ENCODE peak calls at places on chromosomes 16 and 17, in six cellular contexts. T is heart left ventricle, C is right atrium auricular region, A is pancreas, V is AG04450, R is BJ. G is an unnamed sample.

GRCh38 chr16:77794586-77794985 is 6.2 kb downstream of the VAT1L start:
- DNase-seq in A (no peak), C (no peak), V (peak), T (no peak), R (peak), G (peak)

GRCh38 chr17:61405686-61406542 is 6.3 kb downstream of the TBX2 start:
- DNase-seq in R (no peak), A (no peak), C (no peak), T (peak), V (no peak), G (no peak)

GRCh38 chr16:27572711-27573110 is 22.8 kb downstream of the KATNIP start:
- DNase-seq in A (no peak), T (no peak), C (no peak), R (no peak), V (no peak), G (no peak)

GRCh38 chr17:69478916-69479315 is 64.4 kb downstream of the MAP2K6 start:
- DNase-seq in R (no peak), V (no peak), C (no peak), T (no peak), A (no peak), G (no peak)

GRCh38 chr17:79789943-79790804 is 6.7 kb downstream of the CBX8 start:
- DNase-seq in C (no peak), R (no peak), T (peak), V (no peak), A (no peak), G (no peak)

GRCh38 chr17:79737922-79738578 is 7.3 kb downstream of the ENPP7 start:
- DNase-seq in C (no peak), R (no peak), A (no peak), T (no peak), V (no peak), G (no peak)

GRCh38 chr17:75468311-75468754 is 11.9 kb downstream of the TMEM94 start:
- DNase-seq in A (no peak), R (no peak), C (no peak), V (no peak), T (no peak), G (no peak)

GRCh38 chr16:2339521-2340484 is 725 bp downstream of the ABCA3 start:
- DNase-seq in A (peak), V (no peak), R (no peak), C (no peak), T (peak), G (no peak)

GRCh38 chr17:4480929-4481898 is 17.5 kb upstream of the SPNS2 start:
- DNase-seq in C (no peak), A (no peak), R (no peak), T (no peak), V (no peak), G (no peak)

GRCh38 chr17:83057793-83058477 is 21.5 kb upstream of the METRNL start:
- DNase-seq in T (peak), A (no peak), C (peak), V (no peak), R (no peak), G (no peak)

GRCh38 chr16:57109500-57110105 is 17.2 kb downstream of the CPNE2 start:
- DNase-seq in R (no peak), T (no peak), C (no peak), V (no peak), A (no peak), G (no peak)

GRCh38 chr17:245611-246010 is 64.2 kb upstream of the DOC2B start:
- DNase-seq in T (peak), C (no peak), V (no peak), A (no peak), R (no peak), G (no peak)

GRCh38 chr16:86444274-86445060 is 65.9 kb upstream of the FOXF1 start:
- DNase-seq in V (no peak), C (no peak), R (no peak), A (no peak), T (no peak), G (no peak)

GRCh38 chr16:1494129-1494640 is 1.0 kb downstream of the TELO2 start:
- DNase-seq in T (peak), R (peak), C (peak), A (no peak), V (peak), G (no peak)

GRCh38 chr17:48724241-48725004 is 1.4 kb downstream of the PRAC2 start:
- DNase-seq in C (peak), R (no peak), V (peak), T (peak), A (peak), G (peak)

GRCh38 chr17:75096082-75096625 is 8.4 kb downstream of the SLC16A5 start:
- DNase-seq in A (peak), T (peak), R (no peak), V (no peak), C (peak), G (no peak)

GRCh38 chr16:13453325-13453724 is 466.6 kb upstream of the ERCC4 start:
- DNase-seq in R (no peak), T (no peak), V (no peak), C (no peak), A (peak), G (no peak)

GRCh38 chr16:28597692-28598261 is 927 bp upstream of the SULT1A2 start:
- DNase-seq in T (no peak), A (no peak), R (no peak), C (no peak), V (no peak), G (no peak)
- TF ChIP-seq CTCF in T (no peak), A (no peak), R (peak), C (no peak), V (peak), G (peak)

GRCh38 chr17:77892469-77893143 is 65.9 kb upstream of the TNRC6C start:
- DNase-seq in T (peak), A (no peak), R (no peak), V (no peak), C (no peak), G (no peak)
- TF ChIP-seq CTCF in T (peak), A (no peak), R (peak), V (no peak), C (no peak), G (peak)

GRCh38 chr17:57989011-57989345 is 924 bp upstream of the VEZF1 start:
- DNase-seq in T (no peak), A (peak), C (no peak), R (no peak), V (no peak), G (no peak)
- TF ChIP-seq CTCF in T (no peak), A (no peak), C (no peak), R (peak), V (no peak), G (peak)

GRCh38 chr17:43371227-43371821 is 27.5 kb upstream of the ARL4D start:
- DNase-seq in V (no peak), C (no peak), A (no peak), T (no peak), R (no peak), G (no peak)

GRCh38 chr17:43366809-43367587 is 31.8 kb upstream of the ARL4D start:
- DNase-seq in C (no peak), T (no peak), A (no peak), V (no peak), R (no peak), G (no peak)

GRCh38 chr17:43367588-43368242 is 31.1 kb upstream of the ARL4D start:
- DNase-seq in R (peak), A (no peak), C (no peak), T (no peak), V (peak), G (peak)

GRCh38 chr17:43369986-43370385 is 28.8 kb upstream of the ARL4D start:
- DNase-seq in V (no peak), R (no peak), A (no peak), T (no peak), C (no peak), G (no peak)

DNA sequence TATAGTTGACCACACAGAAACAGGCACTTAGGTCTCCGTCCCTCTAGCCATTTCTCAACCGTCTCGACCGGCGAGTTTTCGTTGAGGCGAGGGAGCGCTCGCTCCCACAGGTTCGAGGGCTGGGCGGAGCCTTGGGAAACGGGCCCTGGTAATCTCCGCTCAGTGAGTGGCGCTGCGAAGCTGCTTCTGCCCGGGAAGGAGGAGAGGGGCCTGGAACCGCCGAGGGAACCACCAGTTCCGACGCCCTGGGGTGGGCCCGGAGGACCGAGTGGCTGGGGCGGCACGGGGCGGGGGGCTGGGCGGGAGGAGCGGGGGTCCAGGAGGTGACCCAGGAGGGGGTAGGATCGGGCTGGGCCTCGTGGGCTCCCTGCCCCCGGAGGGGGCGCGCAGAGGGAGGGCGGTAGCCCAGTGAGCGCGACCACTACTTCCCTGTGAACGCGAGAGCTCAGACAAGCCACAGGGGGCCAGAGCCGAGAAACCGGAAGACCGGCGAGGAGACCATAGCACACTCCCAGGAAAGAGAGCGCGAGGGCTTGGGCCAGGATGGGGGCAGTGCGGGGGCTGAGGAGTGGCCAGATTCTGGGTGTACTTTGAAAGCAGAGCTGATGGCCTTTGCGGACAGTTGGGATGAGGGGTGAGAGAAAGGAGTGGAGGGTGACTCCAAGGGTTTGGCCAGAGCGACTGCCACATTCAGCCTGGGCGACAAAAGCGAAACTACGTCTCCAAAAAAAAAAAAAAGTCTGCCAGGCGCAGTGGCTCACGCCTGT is 29.9 kb upstream of the ARL4D start:
- DNase-seq in A (peak), C (peak), T (peak), R (no peak), V (no peak), G (no peak)
- TF ChIP-seq CTCF in A (no peak), C (peak), T (no peak), R (no peak), V (no peak), G (peak)

GRCh38 chr16:67244387-67245188 is 2.7 kb downstream of the FHOD1 start:
- DNase-seq in T (peak), R (peak), V (no peak), A (peak), C (peak), G (no peak)
- TF ChIP-seq CTCF in T (no peak), R (no peak), V (no peak), A (no peak), C (no peak), G (no peak)

GRCh38 chr17:65220732-65221131 is 83.6 kb downstream of the RGS9 start:
- DNase-seq in T (no peak), V (no peak), A (no peak), C (no peak), R (no peak), G (no peak)

GRCh38 chr17:65222216-65222738 is 85.1 kb downstream of the RGS9 start:
- DNase-seq in A (no peak), C (no peak), V (no peak), T (no peak), R (no peak), G (no peak)

GRCh38 chr17:65219707-65220106 is 82.5 kb downstream of the RGS9 start:
- DNase-seq in R (no peak), T (no peak), V (no peak), A (no peak), C (no peak), G (no peak)

GRCh38 chr17:65218261-65218660 is 81.1 kb downstream of the RGS9 start:
- DNase-seq in R (no peak), A (no peak), C (no peak), T (no peak), V (no peak), G (no peak)

GRCh38 chr17:65219124-65219523 is 82.0 kb downstream of the RGS9 start:
- DNase-seq in C (no peak), T (no peak), R (no peak), V (no peak), A (no peak), G (no peak)
- TF ChIP-seq CTCF in C (no peak), T (no peak), R (peak), V (peak), A (no peak), G (peak)

GRCh38 chr17:70629902-70630301 is 460.6 kb downstream of the KCNJ2 start:
- DNase-seq in V (no peak), R (no peak), A (no peak), T (no peak), C (no peak), G (no peak)
- TF ChIP-seq CTCF in V (peak), R (no peak), A (no peak), T (peak), C (peak), G (no peak)

GRCh38 chr17:14813649-14814048 is 451.5 kb downstream of the PMP22 start:
- DNase-seq in T (peak), R (no peak), V (no peak), A (no peak), C (no peak), G (no peak)
- TF ChIP-seq CTCF in T (peak), R (no peak), V (no peak), A (no peak), C (peak), G (no peak)

DNA sequence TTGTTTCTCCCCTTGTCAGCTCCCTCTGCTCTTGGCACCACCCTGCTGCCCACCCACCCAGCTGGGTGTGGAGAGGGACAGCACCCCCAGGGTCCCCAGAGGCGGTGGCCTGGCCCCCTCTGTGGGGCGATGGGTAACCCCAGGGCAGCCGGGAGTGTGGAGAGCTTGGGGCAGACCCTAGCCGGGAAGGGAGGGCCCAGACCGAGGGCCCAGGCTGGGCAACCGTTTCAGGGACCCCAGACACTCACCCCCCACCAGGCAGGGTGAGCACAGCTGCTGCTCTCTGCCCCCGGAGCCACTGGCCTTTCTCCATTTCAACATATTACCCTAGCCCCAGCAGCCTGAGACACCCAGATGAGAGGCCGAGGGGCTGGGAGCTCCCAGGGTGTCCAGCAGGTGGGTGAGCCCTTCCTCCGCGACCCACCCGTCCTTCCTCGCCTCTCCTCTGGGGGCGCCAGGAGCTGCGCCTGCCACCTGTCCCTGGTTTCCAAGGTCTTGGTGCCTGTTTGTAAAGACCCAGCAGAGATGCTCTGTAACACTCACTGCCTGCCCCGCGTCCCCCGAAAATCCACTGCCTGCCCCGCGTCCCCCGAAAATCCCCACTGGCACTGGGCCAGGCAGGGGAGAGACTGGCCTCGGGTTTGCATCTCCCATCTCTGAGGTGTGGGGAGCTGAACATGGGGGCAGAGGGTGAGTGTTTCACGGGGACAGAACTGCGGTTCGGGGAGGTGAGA is 45.4 kb downstream of the BAHCC1 start:
- DNase-seq in A (no peak), T (no peak), V (no peak), R (no peak), C (no peak), G (no peak)
- TF ChIP-seq CTCF in A (no peak), T (no peak), V (peak), R (peak), C (peak), G (peak)

DNA sequence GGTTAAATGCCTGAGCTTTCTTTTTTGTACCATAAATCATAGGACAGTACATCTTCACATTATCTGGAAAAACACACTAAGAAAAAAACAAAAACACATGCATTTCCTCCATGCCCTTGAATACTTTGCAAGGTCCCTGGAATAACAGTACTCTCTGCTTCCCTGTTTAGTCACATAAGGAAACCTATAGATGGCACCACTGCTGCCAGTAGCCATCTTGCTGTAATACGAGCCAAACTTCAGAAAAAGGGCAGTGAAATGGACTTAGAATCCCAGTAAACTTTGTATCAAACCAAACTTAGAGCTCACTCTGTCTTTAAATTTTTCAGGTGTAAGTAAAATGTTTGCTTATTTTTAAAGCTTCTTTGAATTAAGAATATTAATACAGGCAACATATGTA is 435.5 kb downstream of the KCNJ2 start:
- DNase-seq in T (no peak), A (no peak), R (no peak), C (no peak), V (no peak), G (no peak)
- TF ChIP-seq CTCF in T (no peak), A (no peak), R (no peak), C (no peak), V (peak), G (no peak)

G was measured in epithelial cell of proximal tubule.